ENCODE peak calls at places on chromosomes 1 and 21, in five cellular contexts. U is colonic mucosa; N is CD8-positive, alpha-beta T cell; H is heart right ventricle; J is pancreas. F is an unnamed sample.

GRCh38 chr1:56289260-56289659 is 290.1 kb downstream of the PLPP3 start:
- DNase-seq in U (no peak), N (no peak), H (no peak), J (no peak), F (no peak)

GRCh38 chr1:167088746-167089417 is 1.3 kb downstream of the GPA33 start:
- DNase-seq in U (no peak), N (no peak), H (no peak), J (no peak), F (no peak)

GRCh38 chr1:232950919-232951579 is 638 bp downstream of the NTPCR start:
- DNase-seq in U (peak; percentile 51), N (peak; percentile 52), H (no peak), J (peak; percentile 4), F (no peak)

GRCh38 chr1:14635421-14635820 is 36.9 kb downstream of the KAZN start:
- DNase-seq in U (no peak), N (no peak), H (no peak), J (no peak), F (no peak)

GRCh38 chr1:184483101-184483813 is 96.4 kb downstream of the C1orf21 start:
- DNase-seq in U (no peak), N (no peak), H (peak; percentile 39), J (peak; percentile 57), F (no peak)

GRCh38 chr21:42199488-42200463 is 19.2 kb upstream of the ABCG1 start:
- DNase-seq in U (no peak), N (no peak), H (no peak), J (no peak), F (no peak)

GRCh38 chr1:188958461-188959115 is 1519.1 kb downstream of the BRINP3 start:
- DNase-seq in U (no peak), N (no peak), H (no peak), J (no peak), F (no peak)

GRCh38 chr1:31883357-31883942 is 54.7 kb downstream of the PTP4A2 start:
- DNase-seq in U (no peak), N (no peak), H (no peak), J (no peak), F (no peak)

GRCh38 chr1:71587961-71588360 is 507.1 kb upstream of the ZRANB2 start:
- DNase-seq in U (no peak), N (no peak), H (no peak), J (no peak), F (no peak)

GRCh38 chr21:38236232-38236631 is 20.6 kb upstream of the KCNJ15 start:
- DNase-seq in U (no peak), N (no peak), H (no peak), J (no peak), F (no peak)

GRCh38 chr21:27571706-27572105 is 604.8 kb upstream of the ADAMTS5 start:
- DNase-seq in U (no peak), N (no peak), H (no peak), J (no peak), F (no peak)

GRCh38 chr1:29642519-29642918 is 406.2 kb downstream of the PTPRU start:
- DNase-seq in U (no peak), N (peak; percentile 19), H (no peak), J (no peak), F (no peak)

GRCh38 chr21:45818276-45818903 is 163.2 kb upstream of the COL6A1 start:
- DNase-seq in U (no peak), N (no peak), H (no peak), J (no peak), F (no peak)

GRCh38 chr1:65393345-65393744 is 27.1 kb upstream of the LEPR start:
- DNase-seq in U (no peak), N (no peak), H (no peak), J (no peak), F (no peak)

GRCh38 chr21:32728455-32729237 is 833 bp upstream of the SYNJ1 start:
- DNase-seq in U (no peak), N (no peak), H (no peak), J (no peak), F (no peak)

GRCh38 chr1:22297999-22298398 is 153.7 kb upstream of the ZBTB40 start:
- DNase-seq in U (no peak), N (peak; percentile 17), H (no peak), J (no peak), F (no peak)

GRCh38 chr21:14614287-14614686 is 68.2 kb upstream of the SAMSN1 start:
- DNase-seq in U (no peak), N (no peak), H (no peak), J (no peak), F (no peak)

GRCh38 chr1:192969091-192969490 is 90.1 kb downstream of the UCHL5 start:
- DNase-seq in U (no peak), N (no peak), H (no peak), J (no peak), F (no peak)

GRCh38 chr1:219310181-219310728 is 136.6 kb downstream of the LYPLAL1 start:
- DNase-seq in U (no peak), N (no peak), H (no peak), J (no peak), F (no peak)

GRCh38 chr1:16458801-16459200 is 18.3 kb downstream of the NECAP2 start:
- DNase-seq in U (no peak), N (no peak), H (no peak), J (no peak), F (no peak)

GRCh38 chr1:198373376-198373775 is 167.1 kb downstream of the ATP6V1G3 start:
- DNase-seq in U (no peak), N (no peak), H (no peak), J (no peak), F (no peak)

GRCh38 chr1:94919241-94920030 is 7.5 kb downstream of the CNN3 start:
- DNase-seq in U (peak; percentile 59), N (no peak), H (no peak), J (no peak), F (no peak)
- H3K27ac ChIP-seq in U (peak overlapping the region; percentile 41), N (no peak overlapping the region), H (peak overlapping the region; percentile 18), J (no peak overlapping the region), F (no peak overlapping the region)

GRCh38 chr1:235059221-235059620 is 69.4 kb downstream of the TOMM20 start:
- DNase-seq in U (no peak), N (no peak), H (no peak), J (no peak), F (no peak)

GRCh38 chr1:235063068-235063765 is 65.4 kb downstream of the TOMM20 start:
- DNase-seq in U (no peak), N (no peak), H (no peak), J (no peak), F (no peak)

GRCh38 chr1:235058695-235059094 is 69.9 kb downstream of the TOMM20 start:
- DNase-seq in U (no peak), N (no peak), H (no peak), J (no peak), F (no peak)

GRCh38 chr1:235057385-235058306 is 71.0 kb downstream of the TOMM20 start:
- DNase-seq in U (no peak), N (no peak), H (no peak), J (no peak), F (no peak)

DNA sequence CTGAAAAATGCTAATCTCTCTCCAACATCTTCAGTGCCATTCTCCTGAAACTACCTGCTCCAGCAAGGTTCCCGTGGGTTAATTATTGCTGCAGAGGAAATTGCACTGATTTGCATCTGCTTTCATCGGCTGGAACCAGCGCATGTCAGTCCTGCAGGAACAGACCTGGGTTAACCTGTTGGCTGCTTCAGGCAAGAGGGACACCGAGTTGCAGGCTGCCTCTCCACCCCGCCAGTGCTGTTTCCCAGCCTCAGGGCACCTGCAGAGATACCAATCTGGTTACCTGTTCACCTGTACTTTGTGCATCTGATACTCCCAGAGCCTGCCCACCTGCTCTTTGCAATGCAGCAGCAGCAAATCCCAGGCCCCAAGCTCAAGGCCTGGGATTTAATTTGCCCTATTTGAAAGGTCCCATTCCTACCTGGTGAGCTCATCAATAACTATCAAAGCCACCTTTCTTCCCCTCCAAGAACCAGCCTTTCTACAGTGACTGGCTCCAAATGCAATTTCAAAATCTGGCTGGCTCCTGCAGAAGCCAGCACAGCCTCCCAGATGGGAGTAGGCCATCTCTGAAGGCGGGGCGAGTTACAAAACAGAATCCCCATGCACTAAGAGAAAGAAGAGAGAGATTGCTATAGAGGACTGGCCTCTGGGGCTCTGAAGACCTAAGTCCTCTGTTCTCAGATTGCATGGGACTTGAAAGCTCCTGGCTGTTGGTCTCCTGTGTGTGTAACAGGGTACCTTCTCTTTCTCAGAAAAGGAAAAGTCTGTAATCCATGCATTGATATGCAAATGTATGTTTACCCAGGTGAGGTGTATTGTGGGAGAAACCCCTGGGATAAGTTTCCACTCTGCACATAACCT is 67.8 kb downstream of the TOMM20 start:
- DNase-seq in U (peak; percentile 72), N (no peak), H (no peak), J (peak; percentile 49), F (no peak)
- H3K27ac ChIP-seq in U (peak overlapping the region; percentile 83), N (no peak overlapping the region), H (no peak overlapping the region), J (peak overlapping the region; percentile 25), F (peak overlapping the region; percentile 3)

GRCh38 chr1:214208525-214208924 is 72.4 kb upstream of the SMYD2 start:
- DNase-seq in U (no peak), N (no peak), H (no peak), J (no peak), F (no peak)
- H3K27ac ChIP-seq in U (no peak overlapping the region), N (no peak overlapping the region), H (no peak overlapping the region), J (no peak overlapping the region), F (no peak overlapping the region)

DNA sequence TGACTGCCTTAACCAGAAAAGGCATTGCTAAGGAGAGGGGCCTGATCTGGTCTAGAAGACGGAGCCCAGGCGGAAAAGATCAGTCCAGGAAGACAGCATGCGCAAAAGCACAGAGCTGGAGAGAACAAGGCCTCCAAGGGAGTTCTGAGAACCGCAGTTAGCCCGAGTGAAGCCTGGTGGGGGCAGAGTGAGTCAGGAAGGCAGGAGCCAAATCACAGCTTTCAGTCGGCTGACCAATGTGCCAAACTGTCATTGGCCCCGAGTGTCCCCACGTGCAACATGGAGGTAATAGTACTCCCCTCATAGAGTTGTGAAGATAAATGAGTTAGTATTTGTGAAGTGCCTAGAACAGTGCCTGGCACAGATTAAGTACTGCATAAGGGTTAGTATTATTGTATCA is 1.2 kb upstream of the TSPAN2 start:
- DNase-seq in U (no peak), N (no peak), H (peak; percentile 44), J (no peak), F (no peak)
- H3K27ac ChIP-seq in U (peak overlapping the region; percentile 13), N (no peak overlapping the region), H (peak overlapping the region; percentile 91), J (no peak overlapping the region), F (peak overlapping the region; percentile 35)

F was measured in H1.